ENCODE peak calls at places on chromosomes 13 and 19, in ten cellular contexts. M is progenitor cell of endocrine pancreas; I is hepatic stellate cell; V is stimulated activated CD8-positive, alpha-beta memory T cell treated with anti-CD3 and anti-CD28 coated beads, Interleukin-4, amount 100 ng/mL, for 1 hour; B is CD4-positive, CD25-positive, alpha-beta regulatory T cell; P is GM06990; D is AG20443; S is neuronal stem cell; A is ovary; N is NCI-H1694 treated with DMSO at 0.1 percent for 48 hours. U is an unnamed sample.
A peak's percentile ranks its signal among the peaks of the same experiment; 100 is the strongest.

GRCh38 chr19:5955638-5955935 is 22.4 kb downstream of the RANBP3 start:
- DNase-seq in S (no peak), I (no peak), A (no peak), M (no peak), D (peak; percentile 49), B (no peak), P (no peak), V (no peak), N (no peak), U (no peak)

GRCh38 chr19:35553385-35554000 is 8.1 kb downstream of the TMEM147 start:
- DNase-seq in P (no peak), B (no peak), N (no peak), S (no peak), M (no peak), A (no peak), V (no peak), D (no peak), I (no peak), U (no peak)

GRCh38 chr13:69579351-69579750 is 528.3 kb upstream of the ATXN8OS start:
- DNase-seq in I (no peak), D (no peak), V (no peak), S (no peak), N (no peak), B (no peak), M (no peak), A (no peak), P (no peak), U (peak; percentile 18)

GRCh38 chr19:10111405-10111811 is at the start of gene P2RY11:
- DNase-seq in I (no peak), V (no peak), S (no peak), D (no peak), N (no peak), P (peak; percentile 73), M (no peak), A (no peak), B (no peak), U (peak; percentile 98)

GRCh38 chr13:27636624-27637288 is 15.1 kb downstream of the POLR1D start:
- DNase-seq in A (no peak), S (no peak), V (no peak), N (no peak), P (no peak), D (no peak), B (no peak), I (no peak), M (no peak), U (no peak)

GRCh38 chr13:86002921-86003488 is 203.8 kb upstream of the SLITRK6 start:
- DNase-seq in N (no peak), I (no peak), D (no peak), A (no peak), V (no peak), P (no peak), S (peak; percentile 65), B (no peak), M (no peak), U (no peak)

GRCh38 chr13:42272776-42273175 is 824 bp downstream of the AKAP11 start:
- DNase-seq in V (no peak), D (no peak), P (no peak), I (no peak), S (no peak), A (no peak), B (no peak), M (no peak), N (no peak), U (no peak)

GRCh38 chr19:42093505-42093904 is 17.5 kb downstream of the ZNF574 start:
- DNase-seq in S (no peak), B (no peak), I (no peak), A (no peak), M (no peak), D (no peak), P (no peak), N (no peak), V (no peak), U (no peak)